ENCODE peak calls at places on chromosomes 1 and 21, in four cellular contexts. U, E, P and V are unnamed samples.

GRCh38 chr21:37658994-37659458 is 257.2 kb downstream of the KCNJ6 start:
- DNase-seq in U (peak; percentile 79), E (peak; percentile 43), P (no peak), V (no peak)

GRCh38 chr1:22780696-22781095 is 70.1 kb downstream of the EPHB2 start:
- DNase-seq in U (peak; percentile 57), E (peak; percentile 99), P (no peak), V (no peak)

GRCh38 chr1:182845379-182845778 is 6.2 kb downstream of the DHX9 start:
- DNase-seq in U (no peak), E (no peak), P (no peak), V (no peak)

GRCh38 chr1:200139661-200140250 is 112.2 kb downstream of the NR5A2 start:
- DNase-seq in U (peak; percentile 73), E (peak; percentile 51), P (peak; percentile 61), V (no peak)

GRCh38 chr1:46153732-46154131 is 21.2 kb upstream of the TSPAN1 start:
- DNase-seq in U (no peak), E (no peak), P (no peak), V (no peak)

GRCh38 chr1:145997156-145998023 is 1.0 kb upstream of the TXNIP start:
- DNase-seq in U (no peak), E (no peak), P (peak; percentile 26), V (no peak)

GRCh38 chr1:86423873-86424272 is at the start of gene CLCA2:
- DNase-seq in U (no peak), E (no peak), P (no peak), V (no peak)

GRCh38 chr1:162028726-162029125 is 5.1 kb upstream of the OLFML2B start:
- DNase-seq in U (no peak), E (no peak), P (no peak), V (peak; percentile 38)

DNA sequence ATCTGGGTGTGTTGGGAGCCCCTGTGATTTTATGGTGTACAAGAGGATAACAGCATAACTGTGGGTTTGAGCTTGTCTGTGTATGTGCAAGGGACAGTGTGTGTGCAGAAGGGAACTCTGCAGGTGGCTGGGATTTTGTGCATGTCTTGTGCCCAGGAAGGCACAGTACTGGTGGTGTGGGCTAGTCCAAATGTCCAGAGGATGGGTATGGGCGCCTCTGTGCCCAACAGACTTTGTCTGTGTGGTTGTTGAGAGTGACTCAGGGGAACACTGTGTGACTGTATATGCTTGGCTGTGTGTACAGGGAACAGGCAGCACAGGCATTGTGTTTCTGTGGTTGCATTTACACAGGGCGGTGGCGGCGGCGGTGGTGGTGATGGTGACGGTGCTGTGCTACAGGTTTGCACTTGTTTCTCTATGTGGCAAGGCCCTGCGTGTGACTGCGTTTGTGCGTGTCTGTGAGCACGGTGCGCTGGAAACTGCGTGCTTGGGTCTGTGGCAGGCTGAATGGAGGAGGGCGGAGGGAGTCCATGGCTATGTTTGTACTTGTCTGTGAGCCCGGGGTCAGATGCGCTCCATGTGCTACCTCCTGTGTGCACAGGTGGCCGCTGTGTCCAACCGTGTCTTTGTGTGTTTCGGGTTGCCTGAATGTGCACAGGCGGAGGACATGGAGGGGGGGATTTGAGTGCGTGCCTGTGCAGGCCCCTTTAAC is 32.3 kb upstream of the WASF2 start:
- DNase-seq in U (no peak), E (no peak), P (peak; percentile 67), V (no peak)
- H3K4me3 ChIP-seq in U (no peak overlapping the region), E (no peak overlapping the region), P (peak overlapping the region; percentile 24), V (no peak overlapping the region)

GRCh38 chr1:227870375-227870774 is 54.9 kb downstream of the PRSS38 start:
- DNase-seq in U (no peak), E (no peak), P (no peak), V (no peak)

GRCh38 chr1:227869281-227869842 is 53.9 kb downstream of the PRSS38 start:
- DNase-seq in U (no peak), E (no peak), P (no peak), V (no peak)

GRCh38 chr1:227864882-227865281 is 49.4 kb downstream of the PRSS38 start:
- DNase-seq in U (no peak), E (no peak), P (no peak), V (no peak)

GRCh38 chr1:227869851-227870305 is 54.4 kb downstream of the PRSS38 start:
- DNase-seq in U (no peak), E (no peak), P (no peak), V (no peak)
- TF ChIP-seq JUNB in U (no peak), E (no peak), P (no peak), V (no peak)

GRCh38 chr21:33293811-33294216 is 27.6 kb downstream of the IL10RB start:
- DNase-seq in U (no peak), E (no peak), P (no peak), V (no peak)

GRCh38 chr21:33292724-33293123 is 26.6 kb downstream of the IL10RB start:
- DNase-seq in U (no peak), E (no peak), P (no peak), V (no peak)

GRCh38 chr21:33291686-33292085 is 25.5 kb downstream of the IL10RB start:
- DNase-seq in U (no peak), E (no peak), P (no peak), V (no peak)

GRCh38 chr21:33290441-33290840 is 24.3 kb downstream of the IL10RB start:
- DNase-seq in U (no peak), E (no peak), P (no peak), V (no peak)

GRCh38 chr21:33293136-33293535 is 27.0 kb downstream of the IL10RB start:
- DNase-seq in U (no peak), E (no peak), P (no peak), V (no peak)
- TF ChIP-seq MAX in U (no peak), E (no peak), P (no peak), V (no peak)

GRCh38 chr1:203267912-203268311 is 37.4 kb upstream of the BTG2 start:
- DNase-seq in U (no peak), E (no peak), P (no peak), V (no peak)
- H3K4me3 ChIP-seq in U (peak overlapping the region; percentile 53), E (peak overlapping the region; percentile 43), P (no peak overlapping the region), V (peak overlapping the region; percentile 61)

GRCh38 chr1:93847811-93848288 is 31.2 kb downstream of the DNTTIP2 start:
- DNase-seq in U (peak; percentile 83), E (peak; percentile 75), P (peak; percentile 45), V (no peak)

GRCh38 chr1:93846151-93846928 is 32.7 kb downstream of the DNTTIP2 start:
- DNase-seq in U (peak; percentile 82), E (peak; percentile 80), P (peak; percentile 76), V (no peak)

GRCh38 chr1:93846929-93847810 is 31.8 kb downstream of the DNTTIP2 start:
- DNase-seq in U (peak; percentile 92), E (peak; percentile 70), P (peak; percentile 86), V (peak; percentile 92)

GRCh38 chr1:93844262-93845045 is 34.6 kb downstream of the DNTTIP2 start:
- DNase-seq in U (peak; percentile 76), E (peak; percentile 65), P (peak; percentile 77), V (peak; percentile 34)

DNA sequence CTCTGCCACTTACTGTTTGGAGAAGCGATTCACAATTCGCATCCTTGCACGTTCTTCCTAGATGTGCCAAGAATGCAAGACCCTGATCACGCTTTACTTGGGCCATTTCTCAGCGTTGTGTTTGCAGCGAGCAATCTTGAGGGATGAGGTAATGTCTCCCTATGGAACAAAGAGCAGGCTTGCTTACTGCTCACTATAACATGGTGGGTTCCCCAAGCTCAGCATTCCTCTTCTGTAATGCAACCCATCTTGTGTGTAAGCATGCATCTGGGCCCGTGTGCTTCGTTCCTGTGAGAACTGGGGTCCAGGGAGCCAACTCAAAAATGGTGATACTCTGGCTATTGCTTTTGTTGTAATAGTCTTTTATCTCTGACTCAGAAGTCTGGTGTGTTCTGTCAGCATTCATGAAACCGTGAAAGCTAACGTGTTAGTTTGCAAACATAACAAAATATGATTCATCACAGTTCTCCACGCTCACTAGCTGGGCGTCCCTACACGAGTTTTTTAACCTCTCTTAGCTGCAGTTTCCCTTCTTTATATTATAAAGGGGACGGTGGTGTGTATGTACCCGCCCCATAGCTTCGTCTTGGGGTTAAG is 33.4 kb downstream of the DNTTIP2 start:
- DNase-seq in U (peak; percentile 66), E (no peak), P (peak; percentile 64), V (no peak)
- TF ChIP-seq JUNB in U (peak; percentile 42), E (no peak), P (no peak), V (no peak)

GRCh38 chr1:160205242-160205973 is at the start of gene PEA15:
- DNase-seq in U (peak; percentile 60), E (peak; percentile 95), P (no peak), V (no peak)
- TF ChIP-seq MAX in U (no peak), E (peak; percentile 45), P (peak; percentile 53), V (no peak)